ENCODE peak calls at places on chromosomes 16 and 17, in six cellular contexts. P is IMR-90; T is CD4-positive, alpha-beta T cell; L is AG10803; U is lung; H is fibroblast of pulmonary artery. M is an unnamed sample.

GRCh38 chr17:30244853-30245385 is 9.4 kb upstream of the SLC6A4 start:
- DNase-seq in P (peak), H (peak), U (no peak), L (peak), T (no peak), M (no peak)

GRCh38 chr16:3908951-3909437 is 28.5 kb upstream of the CREBBP start:
- DNase-seq in H (no peak), U (no peak), P (no peak), L (no peak), T (no peak), M (no peak)

GRCh38 chr17:2892305-2892971 is 96.2 kb downstream of the RAP1GAP2 start:
- DNase-seq in L (peak), P (peak), H (peak), U (no peak), T (no peak), M (no peak)

GRCh38 chr16:87076950-87077749 is 240.0 kb downstream of the C16orf95 start:
- DNase-seq in T (no peak), H (peak), P (peak), L (peak), U (peak), M (peak)

GRCh38 chr16:17369441-17369951 is 101.3 kb downstream of the XYLT1 start:
- DNase-seq in H (no peak), L (no peak), P (no peak), T (peak), U (peak), M (peak)

GRCh38 chr17:30323262-30323894 is 10.5 kb downstream of the TMIGD1 start:
- DNase-seq in L (no peak), U (no peak), H (no peak), T (peak), P (no peak), M (no peak)

GRCh38 chr17:77054926-77055325 is 85.8 kb upstream of the SEC14L1 start:
- DNase-seq in U (no peak), L (no peak), T (no peak), P (no peak), H (no peak), M (no peak)

GRCh38 chr17:29243792-29244191 is 2.9 kb upstream of the CRYBA1 start:
- DNase-seq in U (no peak), T (no peak), P (peak), H (peak), L (peak), M (peak)

GRCh38 chr17:19757536-19758180 is 9.6 kb upstream of the ALDH3A1 start:
- DNase-seq in T (no peak), P (no peak), L (no peak), H (no peak), U (no peak), M (no peak)

GRCh38 chr16:73414636-73415035 is 366.7 kb upstream of the ZFHX3 start:
- DNase-seq in U (no peak), T (no peak), H (no peak), L (no peak), P (no peak), M (no peak)

GRCh38 chr16:75727221-75727620 is 931 bp upstream of the CPHXL start:
- DNase-seq in P (no peak), U (no peak), H (no peak), T (no peak), L (no peak), M (no peak)

GRCh38 chr16:79658301-79659001 is 57.9 kb upstream of the MAF start:
- DNase-seq in T (no peak), H (peak), L (peak), P (peak), U (no peak), M (no peak)

GRCh38 chr17:8015957-8016631 is 13.7 kb downstream of the GUCY2D start:
- DNase-seq in L (no peak), H (no peak), T (peak), U (peak), P (no peak), M (no peak)

DNA sequence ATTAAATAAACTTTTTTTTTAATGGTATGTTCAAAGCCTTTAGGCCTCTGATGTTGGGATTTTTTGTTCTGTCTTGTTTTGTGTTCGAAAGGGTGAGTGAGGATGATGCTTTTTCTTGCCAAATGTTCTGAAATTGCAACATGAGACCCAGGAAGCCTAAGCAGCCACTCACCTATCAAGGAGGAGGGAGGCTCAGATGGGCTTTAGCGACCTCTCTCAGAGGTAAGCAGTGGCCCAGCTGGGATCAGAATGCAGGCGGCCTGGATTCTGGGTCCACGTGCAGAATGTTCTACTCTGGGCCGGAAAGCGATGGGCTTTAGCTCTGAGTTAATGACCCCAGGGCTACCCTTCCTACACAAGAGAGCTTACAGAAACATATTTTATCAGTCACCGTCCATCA is 386.6 kb downstream of the SOX9 start:
- DNase-seq in U (no peak), P (no peak), L (no peak), H (no peak), T (no peak), M (no peak)
- TF ChIP-seq CTCF in U (no peak), P (no peak), L (no peak), H (no peak), T (no peak), M (no peak)

GRCh38 chr16:31327675-31328225 is 27.2 kb upstream of the ITGAX start:
- DNase-seq in H (no peak), T (no peak), P (no peak), L (no peak), U (no peak), M (peak)

GRCh38 chr16:31323959-31324629 is 30.9 kb upstream of the ITGAX start:
- DNase-seq in P (no peak), L (no peak), U (no peak), T (no peak), H (no peak), M (no peak)

GRCh38 chr16:31322500-31322899 is 32.5 kb upstream of the ITGAX start:
- DNase-seq in U (no peak), H (no peak), T (no peak), L (no peak), P (no peak), M (no peak)

GRCh38 chr16:31328322-31329052 is 26.5 kb upstream of the ITGAX start:
- DNase-seq in L (no peak), H (no peak), T (no peak), P (no peak), U (no peak), M (no peak)

GRCh38 chr16:31325171-31325570 is 29.8 kb upstream of the ITGAX start:
- DNase-seq in U (no peak), H (no peak), T (no peak), L (no peak), P (no peak), M (peak)
- TF ChIP-seq CTCF in U (no peak), H (no peak), T (no peak), L (no peak), P (no peak), M (no peak)

DNA sequence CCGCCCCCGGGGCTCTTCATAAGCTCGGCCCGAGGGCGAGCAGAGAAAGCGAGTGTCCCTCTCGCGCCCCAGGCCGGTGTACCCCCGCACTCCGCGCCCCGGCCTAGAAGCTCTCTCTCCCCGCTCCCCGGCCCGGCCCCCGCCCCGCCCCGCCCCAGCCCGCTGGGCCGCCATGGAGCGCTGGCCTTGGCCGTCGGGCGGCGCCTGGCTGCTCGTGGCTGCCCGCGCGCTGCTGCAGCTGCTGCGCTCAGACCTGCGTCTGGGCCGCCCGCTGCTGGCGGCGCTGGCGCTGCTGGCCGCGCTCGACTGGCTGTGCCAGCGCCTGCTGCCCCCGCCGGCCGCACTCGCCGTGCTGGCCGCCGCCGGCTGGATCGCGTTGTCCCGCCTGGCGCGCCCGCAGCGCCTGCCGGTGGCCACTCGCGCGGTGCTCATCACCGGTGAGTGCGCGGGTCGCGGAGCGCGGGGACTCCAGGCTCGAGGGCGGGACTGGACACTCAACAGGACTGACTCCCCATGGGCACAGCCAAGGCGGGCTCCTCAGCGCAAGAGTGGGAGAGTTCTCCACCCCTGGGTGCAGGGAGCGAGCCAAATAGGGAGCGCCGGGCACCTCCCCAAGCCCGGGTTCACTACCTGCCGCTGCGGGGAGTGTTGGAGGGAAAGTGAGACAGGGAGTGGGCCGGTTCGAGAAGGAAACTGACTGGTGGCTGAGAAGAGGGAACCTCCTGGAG is at the start of gene HSD11B2:
- DNase-seq in P (peak), H (peak), L (peak), U (peak), T (no peak), M (no peak)
- TF ChIP-seq CTCF in P (peak), H (no peak), L (no peak), U (no peak), T (no peak), M (no peak)

GRCh38 chr17:60745544-60745943 is 67.9 kb downstream of the BCAS3 start:
- DNase-seq in H (peak), P (no peak), T (no peak), L (no peak), U (no peak), M (no peak)
- TF ChIP-seq CTCF in H (no peak), P (no peak), T (no peak), L (no peak), U (no peak), M (no peak)

GRCh38 chr17:41324180-41325075 is 8.9 kb upstream of the KRTAP17-1 start:
- DNase-seq in L (no peak), P (peak), H (peak), U (no peak), T (peak), M (no peak)
- TF ChIP-seq CTCF in L (no peak), P (peak), H (peak), U (no peak), T (peak), M (no peak)

DNA sequence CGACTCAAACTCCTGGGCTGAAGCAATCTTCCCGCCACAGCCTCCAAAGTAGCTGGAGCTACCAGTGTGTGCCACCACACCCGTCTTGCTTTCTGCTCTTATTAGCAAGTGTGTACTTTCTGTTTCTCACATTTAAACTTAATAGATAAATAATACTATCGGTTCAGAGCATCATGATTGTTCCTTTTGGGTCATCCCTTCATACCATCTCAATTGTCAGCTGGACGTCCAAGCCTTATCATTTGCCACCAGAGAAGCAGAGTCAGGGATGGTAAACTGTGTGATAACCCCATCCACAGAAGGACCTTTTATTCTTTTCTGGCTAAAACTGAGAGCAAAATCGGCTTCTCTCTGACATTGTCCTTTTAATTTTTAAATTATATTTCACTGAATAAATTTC is 279.8 kb upstream of the GOT2 start:
- DNase-seq in P (no peak), L (no peak), H (no peak), U (no peak), T (no peak), M (no peak)
- TF ChIP-seq CTCF in P (no peak), L (no peak), H (no peak), U (no peak), T (no peak), M (no peak)